ENCODE peak calls at places on chromosomes 6 and 20, in ten cellular contexts. X, J, S, T, N, R, H, M, K and U are unnamed samples.

GRCh38 chr6:128158496-128158895 is 257.6 kb upstream of the THEMIS start:
- DNase-seq in X (peak), J (no peak), S (no peak), T (no peak), N (no peak), R (no peak), H (no peak), M (no peak), K (no peak), U (no peak)

GRCh38 chr20:45592574-45593189 is 13.6 kb upstream of the WFDC8 start:
- DNase-seq in X (peak), J (no peak), S (no peak), T (no peak), N (no peak), R (peak), H (peak), M (no peak), K (peak), U (peak)

GRCh38 chr6:88763160-88763559 is 200.3 kb downstream of the RNGTT start:
- DNase-seq in X (no peak), J (no peak), S (no peak), T (no peak), N (no peak), R (no peak), H (no peak), M (no peak), K (no peak), U (no peak)

GRCh38 chr20:5221078-5221430 is 94.2 kb downstream of the CDS2 start:
- DNase-seq in X (no peak), J (no peak), S (no peak), T (no peak), N (no peak), R (no peak), H (no peak), M (no peak), K (no peak), U (no peak)

GRCh38 chr20:62326959-62327725 is 24.3 kb downstream of the ADRM1 start:
- DNase-seq in X (no peak), J (no peak), S (no peak), T (peak), N (no peak), R (no peak), H (no peak), M (no peak), K (no peak), U (no peak)

GRCh38 chr20:35699914-35700624 is 864 bp downstream of the ROMO1 start:
- DNase-seq in X (no peak), J (peak), S (no peak), T (no peak), N (no peak), R (no peak), H (no peak), M (no peak), K (no peak), U (no peak)

GRCh38 chr20:10434832-10435812 is at the start of gene SLX4IP:
- DNase-seq in X (peak), J (peak), S (peak), T (peak), N (peak), R (peak), H (peak), M (peak), K (peak), U (peak)

GRCh38 chr20:34928411-34928810 is 27.2 kb downstream of the GSS start:
- DNase-seq in X (no peak), J (no peak), S (no peak), T (no peak), N (no peak), R (no peak), H (no peak), M (no peak), K (no peak), U (no peak)

GRCh38 chr6:127332383-127332961 is 10.9 kb downstream of the ECHDC1 start:
- DNase-seq in X (no peak), J (no peak), S (no peak), T (no peak), N (no peak), R (no peak), H (no peak), M (no peak), K (no peak), U (no peak)

GRCh38 chr6:66931787-66932186 is 1224.8 kb upstream of the EYS start:
- DNase-seq in X (no peak), J (no peak), S (no peak), T (no peak), N (no peak), R (no peak), H (no peak), M (no peak), K (no peak), U (no peak)

GRCh38 chr6:53101006-53101405 is 35.8 kb downstream of the FBXO9 start:
- DNase-seq in X (no peak), J (no peak), S (no peak), T (no peak), N (no peak), R (no peak), H (no peak), M (no peak), K (no peak), U (no peak)

GRCh38 chr6:4848382-4849068 is 72.3 kb downstream of the CDYL start:
- DNase-seq in X (peak), J (no peak), S (no peak), T (peak), N (no peak), R (no peak), H (no peak), M (no peak), K (no peak), U (peak)

GRCh38 chr6:98633886-98634285 is 200.5 kb upstream of the POU3F2 start:
- DNase-seq in X (no peak), J (no peak), S (no peak), T (no peak), N (no peak), R (no peak), H (peak), M (no peak), K (no peak), U (no peak)

GRCh38 chr6:30749554-30750378 is 5.4 kb upstream of the IER3 start:
- DNase-seq in X (peak), J (no peak), S (no peak), T (no peak), N (no peak), R (peak), H (no peak), M (no peak), K (no peak), U (no peak)

GRCh38 chr6:149464411-149464810 is 20.4 kb downstream of the ZC3H12D start:
- DNase-seq in X (no peak), J (no peak), S (no peak), T (no peak), N (no peak), R (no peak), H (no peak), M (no peak), K (no peak), U (no peak)

GRCh38 chr6:45577836-45578504 is 200.2 kb upstream of the SUPT3H start:
- DNase-seq in X (peak), J (no peak), S (no peak), T (no peak), N (no peak), R (no peak), H (peak), M (no peak), K (no peak), U (no peak)

GRCh38 chr20:34179636-34180360 is 61.4 kb upstream of the ASIP start:
- DNase-seq in X (no peak), J (no peak), S (no peak), T (no peak), N (no peak), R (peak), H (no peak), M (no peak), K (no peak), U (no peak)

GRCh38 chr6:100084301-100085161 is 90.5 kb upstream of the MCHR2 start:
- DNase-seq in X (no peak), J (no peak), S (no peak), T (no peak), N (no peak), R (no peak), H (no peak), M (no peak), K (no peak), U (no peak)

GRCh38 chr6:13761361-13762036 is 49.9 kb upstream of the RANBP9 start:
- DNase-seq in X (no peak), J (no peak), S (no peak), T (no peak), N (no peak), R (no peak), H (no peak), M (no peak), K (no peak), U (no peak)

GRCh38 chr6:13177617-13178506 is 150.5 kb downstream of the TBC1D7 start:
- DNase-seq in X (peak), J (no peak), S (no peak), T (no peak), N (no peak), R (no peak), H (no peak), M (no peak), K (no peak), U (no peak)

GRCh38 chr6:3270258-3270657 is 11.5 kb downstream of the PSMG4 start:
- DNase-seq in X (no peak), J (no peak), S (no peak), T (peak), N (no peak), R (no peak), H (no peak), M (no peak), K (no peak), U (no peak)

GRCh38 chr6:18115356-18115755 is 7.1 kb downstream of the NHLRC1 start:
- DNase-seq in X (no peak), J (no peak), S (no peak), T (no peak), N (no peak), R (no peak), H (no peak), M (no peak), K (no peak), U (no peak)

GRCh38 chr6:138596126-138596525 is 96.8 kb upstream of the NHSL1 start:
- DNase-seq in X (peak), J (no peak), S (no peak), T (no peak), N (no peak), R (no peak), H (no peak), M (no peak), K (no peak), U (no peak)

GRCh38 chr6:17530321-17530835 is 69.7 kb upstream of the FAM8A1 start:
- DNase-seq in X (no peak), J (no peak), S (no peak), T (no peak), N (no peak), R (no peak), H (no peak), M (no peak), K (no peak), U (no peak)

GRCh38 chr6:38100380-38100779 is 280.9 kb downstream of the ZFAND3 start:
- DNase-seq in X (no peak), J (no peak), S (no peak), T (no peak), N (no peak), R (no peak), H (no peak), M (no peak), K (no peak), U (no peak)